ENCODE peak calls at places on chromosome 17, in seven cellular contexts. One of them, this sample, is unnamed.

GRCh38 chr17:70050192-70050591 is 24.8 kb upstream of the KCNJ16 start:
- DNase-seq in A549: no peak
- DNase-seq in tibial nerve: no peak
- DNase-seq in testis: no peak
- DNase-seq in uterus: no peak
- DNase-seq in esophagus squamous epithelium: no peak
- DNase-seq in body of pancreas: no peak
- DNase-seq in this sample: no peak

GRCh38 chr17:82031885-82032627 is 578 bp downstream of the RAC3 start:
- DNase-seq in body of pancreas: peak
- DNase-seq in tibial nerve: no peak
- DNase-seq in testis: no peak
- DNase-seq in esophagus squamous epithelium: no peak
- DNase-seq in A549: no peak
- DNase-seq in uterus: no peak
- DNase-seq in this sample: no peak

GRCh38 chr17:70159980-70160379 is 9.4 kb upstream of the KCNJ2 start:
- DNase-seq in testis: no peak
- DNase-seq in tibial nerve: no peak
- DNase-seq in esophagus squamous epithelium: no peak
- DNase-seq in A549: no peak
- DNase-seq in uterus: no peak
- DNase-seq in body of pancreas: no peak
- DNase-seq in this sample: no peak

GRCh38 chr17:73628642-73629552 is 15.3 kb downstream of the SDK2 start:
- DNase-seq in tibial nerve: no peak
- DNase-seq in body of pancreas: no peak
- DNase-seq in testis: no peak
- DNase-seq in esophagus squamous epithelium: no peak
- DNase-seq in A549: no peak
- DNase-seq in uterus: no peak
- DNase-seq in this sample: no peak

GRCh38 chr17:21289902-21290571 is 5.5 kb downstream of the MAP2K3 start:
- DNase-seq in tibial nerve: no peak
- DNase-seq in body of pancreas: peak
- DNase-seq in testis: no peak
- DNase-seq in uterus: no peak
- DNase-seq in esophagus squamous epithelium: no peak
- DNase-seq in A549: no peak
- DNase-seq in this sample: peak

GRCh38 chr17:20120835-20121234 is 111.7 kb downstream of the SPECC1 start:
- DNase-seq in body of pancreas: no peak
- DNase-seq in A549: no peak
- DNase-seq in testis: no peak
- DNase-seq in uterus: no peak
- DNase-seq in tibial nerve: no peak
- DNase-seq in esophagus squamous epithelium: no peak
- DNase-seq in this sample: no peak

GRCh38 chr17:74775409-74776043 is 619 bp downstream of the NAT9 start:
- DNase-seq in body of pancreas: no peak
- DNase-seq in A549: no peak
- DNase-seq in tibial nerve: no peak
- DNase-seq in uterus: no peak
- DNase-seq in esophagus squamous epithelium: no peak
- DNase-seq in testis: no peak
- DNase-seq in this sample: no peak

GRCh38 chr17:66982011-66982508 is 17.6 kb downstream of the CACNG4 start:
- DNase-seq in testis: peak
- DNase-seq in esophagus squamous epithelium: no peak
- DNase-seq in uterus: peak
- DNase-seq in body of pancreas: no peak
- DNase-seq in A549: no peak
- DNase-seq in tibial nerve: no peak
- DNase-seq in this sample: no peak

GRCh38 chr17:35117984-35118383 is 1.7 kb downstream of the RAD51D start:
- DNase-seq in esophagus squamous epithelium: no peak
- DNase-seq in testis: peak
- DNase-seq in tibial nerve: no peak
- DNase-seq in body of pancreas: no peak
- DNase-seq in A549: no peak
- DNase-seq in uterus: no peak
- DNase-seq in this sample: no peak

GRCh38 chr17:54968954-54969400 is 412 bp downstream of the STXBP4 start:
- DNase-seq in uterus: no peak
- DNase-seq in body of pancreas: peak
- DNase-seq in tibial nerve: no peak
- DNase-seq in A549: no peak
- DNase-seq in esophagus squamous epithelium: no peak
- DNase-seq in testis: no peak
- DNase-seq in this sample: no peak

GRCh38 chr17:82952019-82952418 is 112.2 kb upstream of the ZNF750 start:
- DNase-seq in body of pancreas: peak
- DNase-seq in testis: peak
- DNase-seq in esophagus squamous epithelium: no peak
- DNase-seq in tibial nerve: no peak
- DNase-seq in uterus: no peak
- DNase-seq in A549: no peak
- DNase-seq in this sample: peak

GRCh38 chr17:35749560-35750412 is 3.3 kb downstream of the GAS2L2 start:
- DNase-seq in tibial nerve: no peak
- DNase-seq in esophagus squamous epithelium: no peak
- DNase-seq in testis: no peak
- DNase-seq in body of pancreas: no peak
- DNase-seq in uterus: no peak
- DNase-seq in A549: no peak
- DNase-seq in this sample: no peak

GRCh38 chr17:63516910-63517824 is 6.0 kb upstream of the KCNH6 start:
- DNase-seq in esophagus squamous epithelium: no peak
- DNase-seq in uterus: no peak
- DNase-seq in tibial nerve: no peak
- DNase-seq in body of pancreas: no peak
- DNase-seq in A549: peak
- DNase-seq in testis: no peak
- DNase-seq in this sample: no peak

GRCh38 chr17:49866882-49867413 is 19.1 kb upstream of the TAC4 start:
- DNase-seq in body of pancreas: no peak
- DNase-seq in tibial nerve: no peak
- DNase-seq in testis: no peak
- DNase-seq in uterus: no peak
- DNase-seq in esophagus squamous epithelium: no peak
- DNase-seq in A549: no peak
- DNase-seq in this sample: no peak

GRCh38 chr17:1462164-1463112 is 6.4 kb upstream of the CRK start:
- DNase-seq in tibial nerve: no peak
- DNase-seq in uterus: no peak
- DNase-seq in body of pancreas: peak
- DNase-seq in esophagus squamous epithelium: no peak
- DNase-seq in A549: no peak
- DNase-seq in testis: no peak
- DNase-seq in this sample: peak

GRCh38 chr17:20896153-20896649 is 146.6 kb downstream of the USP22 start:
- DNase-seq in uterus: peak
- DNase-seq in esophagus squamous epithelium: no peak
- DNase-seq in A549: no peak
- DNase-seq in tibial nerve: no peak
- DNase-seq in testis: peak
- DNase-seq in body of pancreas: peak
- DNase-seq in this sample: no peak

DNA sequence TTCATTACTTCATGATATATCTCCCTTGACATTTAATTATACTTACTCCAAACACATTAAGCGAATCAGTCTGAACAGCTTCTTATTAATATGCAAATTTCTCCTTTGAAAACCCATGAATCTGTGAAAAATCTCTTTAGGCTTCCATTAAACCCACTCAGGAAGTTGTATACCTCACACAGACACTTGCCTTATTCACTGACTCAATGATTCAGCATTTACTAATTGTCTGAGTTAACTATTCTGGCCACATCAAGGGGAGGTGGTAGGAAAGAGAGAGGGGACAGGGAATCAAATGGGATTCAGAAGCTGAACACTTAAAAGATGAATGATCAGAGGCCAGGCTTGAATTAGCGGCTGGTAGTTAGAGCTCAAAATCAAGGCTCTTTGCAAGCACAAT is 70.0 kb downstream of the HS3ST3A1 start:
- DNase-seq in uterus: no peak
- DNase-seq in A549: no peak
- DNase-seq in body of pancreas: no peak
- DNase-seq in testis: no peak
- DNase-seq in esophagus squamous epithelium: no peak
- DNase-seq in tibial nerve: no peak
- DNase-seq in this sample: no peak
- H3K27ac ChIP-seq in uterus: no peak
- H3K27ac ChIP-seq in A549: no peak
- H3K27ac ChIP-seq in body of pancreas: no peak
- H3K27ac ChIP-seq in testis: no peak
- H3K27ac ChIP-seq in esophagus squamous epithelium: no peak
- H3K27ac ChIP-seq in tibial nerve: no peak
- H3K27ac ChIP-seq in this sample: no peak

DNA sequence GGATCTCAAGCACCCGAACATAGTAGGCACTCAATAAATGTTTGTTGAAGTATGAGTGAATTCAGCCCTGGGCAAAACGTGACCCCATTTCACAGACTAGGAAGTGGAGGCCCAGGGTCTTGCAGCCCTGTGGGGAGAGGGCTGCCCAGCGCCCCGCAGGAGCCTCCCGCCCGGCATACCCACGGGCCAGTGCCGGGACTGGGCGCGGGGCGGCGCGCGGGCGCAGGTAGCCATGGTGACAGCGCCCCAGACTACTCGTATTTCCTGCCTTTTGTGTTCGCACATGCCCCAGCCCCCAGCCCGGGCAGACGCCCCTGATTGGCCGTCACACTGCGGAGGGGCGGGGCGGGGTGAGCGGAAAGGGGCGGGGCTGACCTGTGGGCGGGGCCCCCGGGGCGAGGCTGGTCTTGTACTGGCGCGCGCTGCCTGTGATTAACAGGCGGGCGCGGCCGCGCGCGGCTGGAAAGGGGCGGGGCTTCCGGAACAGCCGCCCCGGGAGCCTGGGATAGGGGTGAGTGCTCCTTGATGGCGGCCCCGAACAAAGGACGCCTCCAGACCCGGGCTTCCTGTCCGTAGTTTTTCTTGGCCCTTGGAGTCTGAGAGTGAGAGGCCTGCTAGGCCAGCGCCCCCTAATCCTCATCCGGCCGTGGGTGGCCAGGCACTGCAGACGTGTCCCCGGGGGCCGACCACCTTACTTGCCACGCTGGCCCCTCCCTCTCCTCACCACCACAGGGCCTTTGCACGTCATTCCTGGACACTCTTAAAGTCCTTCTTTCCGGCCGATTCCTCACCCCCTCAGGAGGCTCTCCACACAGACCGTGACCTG is 71.0 kb downstream of the RAI1 start:
- DNase-seq in A549: peak
- DNase-seq in body of pancreas: peak
- DNase-seq in tibial nerve: peak
- DNase-seq in testis: peak
- DNase-seq in uterus: peak
- DNase-seq in esophagus squamous epithelium: peak
- DNase-seq in this sample: peak
- TF ChIP-seq POLR2A in A549: peak
- TF ChIP-seq POLR2A in body of pancreas: peak
- TF ChIP-seq POLR2A in tibial nerve: peak
- TF ChIP-seq POLR2A in testis: peak
- TF ChIP-seq POLR2A in uterus: no peak
- TF ChIP-seq POLR2A in esophagus squamous epithelium: no peak
- TF ChIP-seq POLR2A in this sample: peak

GRCh38 chr17:48566717-48567116 is 11.4 kb downstream of the HOXB4 start:
- DNase-seq in tibial nerve: no peak
- DNase-seq in body of pancreas: no peak
- DNase-seq in testis: no peak
- DNase-seq in uterus: no peak
- DNase-seq in A549: no peak
- DNase-seq in esophagus squamous epithelium: no peak
- DNase-seq in this sample: no peak

GRCh38 chr17:48563385-48563838 is 14.7 kb downstream of the HOXB4 start:
- DNase-seq in uterus: no peak
- DNase-seq in tibial nerve: no peak
- DNase-seq in esophagus squamous epithelium: no peak
- DNase-seq in testis: no peak
- DNase-seq in body of pancreas: no peak
- DNase-seq in A549: no peak
- DNase-seq in this sample: no peak

GRCh38 chr17:48564200-48565023 is 13.7 kb downstream of the HOXB4 start:
- DNase-seq in esophagus squamous epithelium: no peak
- DNase-seq in uterus: no peak
- DNase-seq in A549: no peak
- DNase-seq in body of pancreas: no peak
- DNase-seq in testis: no peak
- DNase-seq in tibial nerve: no peak
- DNase-seq in this sample: no peak

GRCh38 chr17:48563867-48564199 is 14.3 kb downstream of the HOXB4 start:
- DNase-seq in esophagus squamous epithelium: no peak
- DNase-seq in testis: no peak
- DNase-seq in A549: no peak
- DNase-seq in body of pancreas: no peak
- DNase-seq in tibial nerve: no peak
- DNase-seq in uterus: no peak
- DNase-seq in this sample: no peak

GRCh38 chr17:48565024-48565558 is 13.1 kb downstream of the HOXB4 start:
- DNase-seq in uterus: no peak
- DNase-seq in body of pancreas: no peak
- DNase-seq in A549: no peak
- DNase-seq in esophagus squamous epithelium: no peak
- DNase-seq in tibial nerve: no peak
- DNase-seq in testis: no peak
- DNase-seq in this sample: no peak
- H3K27ac ChIP-seq in uterus: no peak
- H3K27ac ChIP-seq in body of pancreas: no peak
- H3K27ac ChIP-seq in A549: no peak
- H3K27ac ChIP-seq in esophagus squamous epithelium: peak
- H3K27ac ChIP-seq in tibial nerve: peak
- H3K27ac ChIP-seq in testis: no peak
- H3K27ac ChIP-seq in this sample: no peak

DNA sequence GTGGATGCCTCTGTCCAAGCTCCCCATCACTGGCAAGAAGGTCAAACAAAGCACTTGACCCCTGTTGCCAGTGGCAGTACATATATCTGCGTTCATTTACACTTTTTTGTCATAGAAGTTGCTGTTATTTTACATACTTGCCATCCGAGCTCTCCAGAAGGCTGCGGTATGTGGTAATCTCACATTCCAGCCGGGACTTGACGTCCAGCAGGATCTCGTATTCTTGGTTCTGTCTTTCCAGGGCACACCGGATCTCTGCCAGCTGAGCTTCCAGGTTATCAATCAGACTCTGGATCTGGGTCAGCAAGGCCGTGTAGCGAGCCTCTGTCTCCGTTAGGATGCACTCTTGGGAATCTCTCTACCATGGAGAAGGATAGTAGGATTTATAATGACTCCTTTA is 6.6 kb downstream of the KRT39 start:
- DNase-seq in body of pancreas: peak
- DNase-seq in tibial nerve: no peak
- DNase-seq in A549: no peak
- DNase-seq in testis: no peak
- DNase-seq in uterus: no peak
- DNase-seq in esophagus squamous epithelium: no peak
- DNase-seq in this sample: no peak
- TF ChIP-seq POLR2A in body of pancreas: no peak
- TF ChIP-seq POLR2A in tibial nerve: no peak
- TF ChIP-seq POLR2A in A549: no peak
- TF ChIP-seq POLR2A in testis: no peak
- TF ChIP-seq POLR2A in uterus: no peak
- TF ChIP-seq POLR2A in esophagus squamous epithelium: no peak
- TF ChIP-seq POLR2A in this sample: no peak

This sample was measured in right lobe of liver.